ENCODE peak calls at places on chromosomes 2 and 18, in four cellular contexts. D, K, Y and T are unnamed samples.

GRCh38 chr2:106307860-106308259 is 113.8 kb upstream of the UXS1 start:
- DNase-seq in D (no peak), K (no peak), Y (no peak), T (no peak)

GRCh38 chr18:3449702-3450357 is at the start of gene TGIF1:
- DNase-seq in D (peak; percentile 63), K (peak; percentile 85), Y (peak; percentile 80), T (peak; percentile 37)

GRCh38 chr2:188181035-188181434 is 110.6 kb upstream of the GULP1 start:
- DNase-seq in D (no peak), K (no peak), Y (no peak), T (no peak)

GRCh38 chr18:67651438-67651837 is 134.9 kb upstream of the DSEL start:
- DNase-seq in D (no peak), K (no peak), Y (no peak), T (no peak)

GRCh38 chr18:64017870-64018269 is 48.0 kb downstream of the SERPINB8 start:
- DNase-seq in D (peak; percentile 23), K (no peak), Y (no peak), T (no peak)

GRCh38 chr2:46142546-46143329 is 154.5 kb upstream of the EPAS1 start:
- DNase-seq in D (no peak), K (no peak), Y (no peak), T (no peak)

GRCh38 chr2:241256168-241256545 is 59.3 kb downstream of the HDLBP start:
- DNase-seq in D (no peak), K (no peak), Y (no peak), T (no peak)

GRCh38 chr2:160408575-160409291 is 84.9 kb downstream of the RBMS1 start:
- DNase-seq in D (no peak), K (no peak), Y (peak; percentile 35), T (no peak)

GRCh38 chr2:66512626-66513025 is 77.7 kb downstream of the MEIS1 start:
- DNase-seq in D (no peak), K (no peak), Y (no peak), T (no peak)

GRCh38 chr2:19187323-19188020 is 171.0 kb downstream of the OSR1 start:
- DNase-seq in D (no peak), K (no peak), Y (no peak), T (no peak)

GRCh38 chr2:119276864-119277263 is 53.2 kb downstream of the STEAP3 start:
- DNase-seq in D (no peak), K (no peak), Y (no peak), T (no peak)

GRCh38 chr2:74551942-74552913 is 1.5 kb downstream of the LOXL3 start:
- DNase-seq in D (no peak), K (no peak), Y (no peak), T (no peak)

DNA sequence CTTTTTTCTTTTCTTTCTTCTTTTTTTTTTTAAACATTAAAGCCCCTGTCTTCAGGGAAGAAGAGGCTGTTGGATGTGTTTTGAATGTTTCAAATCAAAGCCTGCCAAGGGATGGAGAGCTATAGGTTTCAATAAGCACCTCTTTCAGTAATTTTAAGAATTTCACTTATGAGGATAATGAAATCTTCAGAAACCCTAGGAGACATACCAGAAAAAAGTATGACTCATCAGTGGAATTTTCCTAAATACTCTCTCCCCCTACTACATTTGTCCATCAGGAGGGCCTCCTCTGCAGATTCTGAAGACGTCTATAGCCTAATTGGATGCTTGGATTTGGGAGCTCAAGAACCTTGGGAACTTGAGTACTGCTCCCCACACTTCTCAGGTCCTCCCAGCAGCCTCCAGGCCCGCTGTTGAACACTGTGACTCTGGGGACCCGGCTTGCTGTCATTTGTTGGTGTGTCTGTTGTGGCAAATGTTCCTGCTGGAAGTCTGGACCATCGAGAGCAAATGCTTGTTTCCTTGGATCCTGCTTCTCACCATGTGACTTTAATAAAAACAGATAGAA is 374.3 kb downstream of the SLC4A3 start:
- DNase-seq in D (no peak), K (no peak), Y (no peak), T (no peak)
- TF ChIP-seq ELF4 in D (no peak), K (no peak), Y (no peak), T (no peak)

DNA sequence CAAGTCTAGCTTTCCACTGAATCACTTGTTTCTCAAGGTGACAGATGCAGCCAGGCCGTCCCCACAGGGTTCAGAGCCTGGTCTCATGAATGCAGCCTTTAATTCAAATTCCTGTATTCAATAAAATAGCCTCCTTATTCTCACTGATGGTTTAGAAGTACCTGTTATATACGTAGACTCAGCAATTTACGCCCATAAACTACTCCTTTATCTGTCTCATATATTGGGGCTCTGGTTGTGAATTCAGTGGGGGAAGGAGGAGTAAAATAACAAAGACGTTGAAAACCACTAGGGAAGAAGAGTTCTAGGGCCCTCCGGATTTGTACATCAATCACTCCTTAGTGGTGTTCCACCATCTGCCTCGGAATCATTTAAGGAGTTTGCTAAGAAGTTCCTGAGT is 1.7 kb downstream of the OBSL1 start:
- DNase-seq in D (no peak), K (no peak), Y (no peak), T (no peak)
- TF ChIP-seq ELF4 in D (no peak), K (no peak), Y (no peak), T (no peak)

GRCh38 chr18:43180814-43181213 is 65.3 kb upstream of the RIT2 start:
- DNase-seq in D (no peak), K (no peak), Y (no peak), T (no peak)

GRCh38 chr18:43181711-43182110 is 66.2 kb upstream of the RIT2 start:
- DNase-seq in D (no peak), K (no peak), Y (no peak), T (no peak)
- TF ChIP-seq ELF4 in D (no peak), K (no peak), Y (no peak), T (no peak)

DNA sequence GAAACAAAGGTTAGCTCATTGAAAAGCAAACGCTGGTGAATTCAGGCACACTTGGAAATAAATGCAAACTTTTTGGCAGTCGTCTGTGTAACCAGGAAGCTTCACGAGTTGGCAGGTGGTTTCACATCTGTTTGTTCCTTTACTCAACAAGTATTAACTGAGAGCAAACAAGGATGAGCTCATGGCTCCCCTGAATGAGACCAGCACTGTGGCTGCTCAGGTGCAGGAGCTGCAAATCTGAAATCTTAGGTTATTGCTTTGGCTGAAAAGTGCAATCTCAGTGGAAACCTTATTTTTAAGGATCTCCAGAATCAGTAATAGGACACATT is 46.3 kb downstream of the SH3RF3 start:
- DNase-seq in D (no peak), K (no peak), Y (no peak), T (no peak)
- TF ChIP-seq ELF4 in D (no peak), K (no peak), Y (no peak), T (no peak)

DNA sequence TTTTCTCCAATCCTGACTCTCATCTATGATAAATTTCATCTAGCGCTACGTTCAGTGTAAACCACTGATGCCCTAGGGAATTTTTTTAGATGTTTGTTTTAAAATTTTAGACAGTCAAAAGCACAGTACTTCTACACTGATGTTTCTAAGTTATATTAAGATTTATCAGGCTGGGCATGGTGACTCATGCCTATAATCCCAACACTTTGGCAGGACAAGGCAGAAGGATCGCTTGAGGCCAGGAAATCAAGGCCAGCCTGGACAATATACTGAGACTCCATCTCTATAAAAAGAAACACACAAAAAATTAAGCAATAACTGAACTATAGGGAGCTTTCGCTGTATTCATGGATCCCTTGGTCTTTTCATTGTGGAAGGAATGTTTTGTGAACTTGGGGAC is 50.6 kb upstream of the MAPRE2 start:
- DNase-seq in D (no peak), K (no peak), Y (no peak), T (no peak)
- TF ChIP-seq ELF4 in D (no peak), K (no peak), Y (no peak), T (no peak)